ENCODE peak calls at places on chromosomes 4 and X, in six cellular contexts. S is HCT116, T is PC-9, Y is OCI-LY7, B is GM23248, J is SK-N-SH. W is an unnamed sample. For H3K9me2, the result is how much of the 10 kb centered on the place peaks cover.

GRCh38 chr4:142550955-142551354 is 295.1 kb downstream of the INPP4B start:
- DNase-seq in J (no peak), S (peak), T (no peak), B (peak), Y (no peak), W (peak)

GRCh38 chrX:132488819-132489255 is at the start of gene MBNL3:
- DNase-seq in Y (peak), S (no peak), B (peak), T (peak), J (peak), W (peak)

GRCh38 chr4:172656055-172656454 is 512.6 kb upstream of the GALNT7 start:
- DNase-seq in B (no peak), Y (no peak), S (no peak), J (no peak), T (no peak), W (no peak)

GRCh38 chrX:15310117-15310516 is 5.3 kb downstream of the ASB11 start:
- DNase-seq in J (no peak), Y (no peak), S (no peak), B (peak), T (peak), W (peak)

GRCh38 chrX:40953369-40953768 is 131.9 kb upstream of the USP9X start:
- DNase-seq in T (no peak), S (no peak), B (no peak), Y (no peak), J (no peak), W (no peak)

GRCh38 chr4:86220137-86220536 is 139.7 kb downstream of the MAPK10 start:
- DNase-seq in T (no peak), J (no peak), S (no peak), B (peak), Y (no peak), W (peak)

GRCh38 chrX:111254896-111255693 is 15.2 kb downstream of the CAPN6 start:
- DNase-seq in T (no peak), S (no peak), Y (no peak), J (no peak), B (no peak), W (peak)

GRCh38 chrX:153303276-153304262 is 18.0 kb downstream of the PNMA6F start:
- DNase-seq in Y (peak), B (no peak), T (no peak), S (no peak), J (no peak), W (no peak)

GRCh38 chr4:27791640-27792039 is 931.0 kb downstream of the STIM2 start:
- DNase-seq in J (no peak), B (peak), T (no peak), Y (no peak), S (no peak), W (peak)

GRCh38 chrX:115499112-115499805 is 61.7 kb upstream of the PLS3 start:
- DNase-seq in S (no peak), T (no peak), Y (no peak), B (no peak), J (no peak), W (no peak)

GRCh38 chr4:130110760-130111159 is 1014.8 kb downstream of the C4orf33 start:
- DNase-seq in B (no peak), J (no peak), T (no peak), S (no peak), Y (no peak), W (no peak)

GRCh38 chrX:41553688-41554087 is 106.5 kb downstream of the NYX start:
- DNase-seq in B (peak), T (no peak), S (no peak), Y (no peak), J (no peak), W (peak)

GRCh38 chr4:1240721-1241465 is 8.0 kb downstream of the CTBP1 start:
- DNase-seq in B (no peak), Y (no peak), T (no peak), S (no peak), J (peak), W (no peak)

GRCh38 chr4:22237846-22238513 is 277.9 kb downstream of the ADGRA3 start:
- DNase-seq in Y (no peak), T (no peak), B (no peak), S (no peak), J (no peak), W (no peak)

GRCh38 chr4:188428935-188429334 is 289.7 kb downstream of the TRIML1 start:
- DNase-seq in Y (no peak), J (no peak), S (no peak), B (no peak), T (no peak), W (peak)

GRCh38 chrX:120462370-120462769 is 6.7 kb downstream of the LAMP2 start:
- DNase-seq in T (no peak), J (no peak), B (no peak), Y (no peak), S (no peak), W (no peak)

GRCh38 chr4:186144180-186144579 is 39.7 kb downstream of the FAM149A start:
- DNase-seq in S (no peak), Y (no peak), J (peak), T (no peak), B (peak), W (peak)

GRCh38 chr4:104811727-104812126 is 317.0 kb upstream of the CXXC4 start:
- DNase-seq in S (no peak), B (no peak), T (no peak), J (no peak), Y (no peak), W (no peak)

GRCh38 chr4:1604706-1605205 is 79.4 kb downstream of the FAM53A start:
- DNase-seq in T (no peak), S (no peak), Y (peak), B (no peak), J (peak), W (peak)

GRCh38 chr4:32148120-32148666 is 1428.0 kb downstream of the PCDH7 start:
- DNase-seq in J (no peak), S (no peak), Y (no peak), T (no peak), B (no peak), W (no peak)

GRCh38 chr4:111174331-111174730 is 551.5 kb upstream of the PITX2 start:
- DNase-seq in J (no peak), Y (no peak), B (peak), T (no peak), S (no peak), W (peak)

GRCh38 chrX:107673933-107674479 is 45.7 kb downstream of the PRPS1 start:
- DNase-seq in B (peak), J (no peak), Y (peak), T (peak), S (no peak), W (no peak)

GRCh38 chrX:155888139-155888538 is 7.0 kb downstream of the VAMP7 start:
- DNase-seq in Y (no peak), B (peak), T (peak), J (no peak), S (peak), W (peak)

GRCh38 chrX:109959356-109959871 is 43.5 kb upstream of the TMEM164 start:
- DNase-seq in Y (no peak), S (no peak), T (no peak), J (no peak), B (peak), W (peak)

GRCh38 chrX:20968996-20969395 is 405.2 kb upstream of the CNKSR2 start:
- DNase-seq in Y (no peak), T (no peak), B (peak), S (no peak), J (no peak), W (peak)

GRCh38 chr4:12852338-12853307 is 631.5 kb downstream of the RAB28 start:
- DNase-seq in S (peak), J (peak), B (peak), T (peak), Y (peak), W (peak)

GRCh38 chr4:932713-933070 is 432 bp downstream of the TMEM175 start:
- DNase-seq in T (no peak), B (no peak), S (no peak), Y (no peak), J (peak), W (no peak)

GRCh38 chrX:108397627-108398392 is 40.4 kb downstream of the COL4A6 start:
- DNase-seq in B (peak), S (no peak), J (no peak), Y (no peak), T (peak), W (peak)

GRCh38 chr4:166239354-166239753 is 366.3 kb downstream of the TLL1 start:
- DNase-seq in S (no peak), Y (no peak), T (no peak), B (no peak), J (no peak), W (no peak)
- H3K27ac ChIP-seq in S (no peak), Y (no peak), T (no peak), B (no peak), J (no peak), W (no peak)

DNA sequence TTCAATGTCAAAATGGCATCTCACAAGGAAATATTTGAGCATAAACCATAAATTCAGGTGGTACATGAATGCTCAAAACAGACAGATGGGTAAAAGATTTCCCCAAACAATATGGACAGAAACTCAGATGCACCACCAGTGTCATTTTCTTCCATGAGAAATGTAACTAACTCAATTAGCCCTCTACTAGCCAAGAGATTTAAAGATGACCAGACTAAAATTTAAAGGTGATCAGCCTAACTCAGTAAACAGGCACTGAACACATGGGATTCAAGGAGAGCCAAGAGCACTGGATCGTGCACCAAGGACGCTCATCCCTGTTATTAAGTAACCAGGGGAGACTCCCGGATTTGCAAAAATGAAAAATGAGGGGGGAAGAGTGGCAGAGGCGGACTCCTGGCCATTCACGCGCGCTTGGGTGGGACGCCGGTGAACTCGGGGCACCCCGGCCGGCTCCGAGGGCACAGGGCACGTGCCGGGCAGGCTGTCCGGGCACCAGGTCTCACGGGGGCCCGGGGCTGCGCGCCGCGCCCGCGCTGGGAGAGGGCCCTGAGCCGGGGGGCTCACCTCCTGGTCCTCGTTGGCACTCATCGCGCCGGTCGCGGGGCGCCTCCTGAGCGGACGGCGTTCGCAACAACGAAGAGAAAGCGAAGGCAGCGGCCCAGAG is 490 bp downstream of the RWDD4 start:
- DNase-seq in B (peak), Y (peak), S (no peak), J (peak), T (no peak), W (peak)
- H3K9me2 ChIP-seq in B (under half), Y (under half), S (under half), J (under half), T (under half), W (under half)

GRCh38 chr4:177235026-177235425 is 74.6 kb upstream of the NEIL3 start:
- DNase-seq in J (no peak), B (peak), Y (no peak), T (no peak), S (no peak), W (no peak)
- H3K27ac ChIP-seq in J (no peak), B (peak), Y (no peak), T (no peak), S (no peak), W (no peak)

GRCh38 chrX:11367609-11368430 is 74.6 kb downstream of the AMELX start:
- DNase-seq in B (no peak), Y (no peak), T (no peak), J (no peak), S (no peak), W (peak)
- H3K9me2 ChIP-seq in B (under half), Y (under half), T (under half), J (under half), S (under half), W (under half)

GRCh38 chrX:7133036-7133412 is 14.5 kb upstream of the STS start:
- DNase-seq in Y (no peak), B (peak), J (no peak), T (peak), S (no peak), W (no peak)
- H3K27ac ChIP-seq in Y (peak), B (peak), J (no peak), T (peak), S (peak), W (peak)

DNA sequence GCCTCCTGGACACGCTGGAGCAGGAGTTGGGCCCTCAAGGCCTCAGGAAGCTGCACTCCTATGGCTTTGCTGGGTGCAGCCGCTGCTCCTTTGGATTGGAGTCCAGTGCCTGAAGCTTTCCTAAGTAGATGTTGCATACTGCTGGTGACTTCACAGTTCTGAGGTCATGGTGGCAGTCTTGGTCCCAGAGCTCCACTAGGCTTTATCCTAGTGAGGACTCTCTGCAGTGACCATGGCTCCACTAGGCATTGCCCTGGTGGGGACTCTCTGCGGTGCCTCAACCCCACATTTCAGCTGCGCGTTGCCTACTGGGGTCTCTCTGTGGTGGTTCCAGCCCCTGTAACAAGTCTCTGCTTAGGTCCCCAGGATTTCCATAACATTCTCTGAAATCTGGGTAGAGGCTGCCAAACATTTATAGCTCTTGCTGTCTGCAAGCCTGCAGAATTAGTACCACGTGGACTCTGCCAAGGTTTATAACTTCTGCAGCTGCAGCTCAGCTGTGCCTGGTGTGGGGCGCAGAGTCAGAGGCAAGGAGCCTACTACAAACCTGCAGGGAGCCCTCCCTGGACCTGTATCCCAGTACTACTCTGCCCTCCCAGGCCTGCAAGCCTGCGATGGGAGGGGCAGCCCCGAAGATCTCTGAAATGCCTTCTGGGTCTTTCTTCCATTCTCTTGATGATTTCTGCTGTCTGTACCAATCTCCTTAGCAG is 46.0 kb upstream of the NFKB1 start:
- DNase-seq in Y (no peak), J (no peak), T (no peak), B (no peak), S (no peak), W (no peak)
- H3K9me2 ChIP-seq in Y (under half), J (under half), T (under half), B (under half), S (under half), W (under half)

GRCh38 chr4:152937280-152937534 is 1.1 kb downstream of the FHDC1 start:
- DNase-seq in T (no peak), B (no peak), Y (no peak), S (no peak), J (no peak), W (no peak)

GRCh38 chr4:152937535-152938236 is 1.6 kb downstream of the FHDC1 start:
- DNase-seq in B (peak), T (no peak), S (no peak), Y (no peak), J (peak), W (no peak)

GRCh38 chr4:152935661-152936445 is at the start of gene FHDC1:
- DNase-seq in S (peak), J (peak), Y (no peak), T (peak), B (peak), W (peak)

GRCh38 chr4:152935138-152935537 is 985 bp upstream of the FHDC1 start:
- DNase-seq in B (no peak), T (peak), S (peak), Y (no peak), J (no peak), W (peak)

GRCh38 chr4:152936446-152937279 is 540 bp downstream of the FHDC1 start:
- DNase-seq in Y (no peak), T (no peak), J (peak), S (no peak), B (peak), W (peak)
- H3K27ac ChIP-seq in Y (no peak), T (no peak), J (no peak), S (peak), B (no peak), W (no peak)

GRCh38 chrX:46611658-46612362 is 38.2 kb downstream of the CHST7 start:
- DNase-seq in S (no peak), B (no peak), T (no peak), Y (no peak), J (no peak), W (no peak)

GRCh38 chrX:46607916-46608315 is 34.4 kb downstream of the CHST7 start:
- DNase-seq in J (no peak), S (no peak), Y (no peak), T (no peak), B (no peak), W (no peak)

GRCh38 chrX:46610070-46610658 is 36.6 kb downstream of the CHST7 start:
- DNase-seq in J (no peak), B (no peak), Y (no peak), T (no peak), S (no peak), W (no peak)
- H3K9me2 ChIP-seq in J (under half), B (under half), Y (under half), T (under half), S (under half), W (under half)

GRCh38 chr4:77621254-77621653 is 15.6 kb downstream of the CXCL13 start:
- DNase-seq in T (no peak), B (no peak), Y (no peak), S (no peak), J (no peak), W (no peak)
- H3K27ac ChIP-seq in T (no peak), B (no peak), Y (no peak), S (no peak), J (no peak), W (no peak)